ENCODE peak calls at places on chromosome 12, in ten cellular contexts. N is left colon; O is Caki2; V is EL; B is NCI-H2029; I is hypothalamus; L is GM10248; U is stimulated activated CD4-positive, alpha-beta T cell treated with anti-CD3 and anti-CD28 coated beads, Interleukin-4, amount 100 ng/mL, for 48 hours; R is Right ventricle myocardium superior; T is fibroblast of gingiva. M is an unnamed sample.

GRCh38 chr12:701896-702539 is 38.8 kb upstream of the NINJ2 start:
- DNase-seq in N (no peak), O (no peak), V (no peak), B (no peak), I (no peak), L (no peak), U (no peak), R (no peak), T (no peak), M (no peak)

GRCh38 chr12:106032141-106032925 is 106.4 kb downstream of the NUAK1 start:
- DNase-seq in N (no peak), O (no peak), V (no peak), B (no peak), I (no peak), L (no peak), U (no peak), R (no peak), T (no peak), M (no peak)

GRCh38 chr12:113591480-113591971 is 119.9 kb upstream of the LHX5 start:
- DNase-seq in N (no peak), O (peak; percentile 9), V (no peak), B (peak; percentile 70), I (no peak), L (peak; percentile 63), U (no peak), R (no peak), T (no peak), M (no peak)

GRCh38 chr12:45546545-45546944 is 183.0 kb upstream of the ARID2 start:
- DNase-seq in N (no peak), O (no peak), V (no peak), B (no peak), I (no peak), L (no peak), U (no peak), R (no peak), T (no peak), M (no peak)

GRCh38 chr12:75935544-75936242 is 95.9 kb downstream of the PHLDA1 start:
- DNase-seq in N (no peak), O (no peak), V (no peak), B (no peak), I (no peak), L (no peak), U (no peak), R (no peak), T (no peak), M (no peak)

GRCh38 chr12:69007166-69007857 is 74.3 kb upstream of the CPM start:
- DNase-seq in N (peak; percentile 38), O (no peak), V (peak; percentile 71), B (peak; percentile 25), I (no peak), L (no peak), U (no peak), R (no peak), T (peak; percentile 83), M (peak; percentile 62)

GRCh38 chr12:115149279-115149678 is 465.3 kb upstream of the TBX3 start:
- DNase-seq in N (no peak), O (no peak), V (no peak), B (no peak), I (no peak), L (no peak), U (no peak), R (no peak), T (no peak), M (no peak)

GRCh38 chr12:82682326-82682725 is 4.4 kb upstream of the TMTC2 start:
- DNase-seq in N (no peak), O (no peak), V (no peak), B (no peak), I (no peak), L (no peak), U (no peak), R (no peak), T (no peak), M (no peak)

GRCh38 chr12:27573972-27574371 is 50.0 kb downstream of the PPFIBP1 start:
- DNase-seq in N (no peak), O (peak; percentile 50), V (peak; percentile 98), B (no peak), I (no peak), L (no peak), U (no peak), R (no peak), T (peak; percentile 85), M (no peak)

GRCh38 chr12:55728932-55729591 is at the start of gene CD63:
- DNase-seq in N (peak; percentile 88), O (peak; percentile 93), V (peak; percentile 92), B (peak; percentile 64), I (peak; percentile 85), L (peak; percentile 95), U (peak; percentile 76), R (peak; percentile 95), T (peak; percentile 95), M (no peak)

GRCh38 chr12:64083285-64084210 is 138.5 kb downstream of the KICS2 start:
- DNase-seq in N (peak; percentile 89), O (peak; percentile 33), V (peak; percentile 83), B (peak; percentile 16), I (no peak), L (no peak), U (no peak), R (peak; percentile 65), T (peak; percentile 95), M (no peak)

GRCh38 chr12:84978921-84979320 is 57.2 kb downstream of the TSPAN19 start:
- DNase-seq in N (no peak), O (no peak), V (no peak), B (no peak), I (no peak), L (no peak), U (no peak), R (no peak), T (no peak), M (no peak)

GRCh38 chr12:27779837-27780611 is at the start of the genes KLHL42 and MANSC4:
- DNase-seq in N (peak; percentile 69), O (peak; percentile 83), V (peak; percentile 80), B (peak; percentile 47), I (peak; percentile 52), L (peak; percentile 85), U (peak; percentile 52), R (peak; percentile 82), T (peak; percentile 74), M (peak; percentile 59)

GRCh38 chr12:43692064-43692463 is 66.5 kb downstream of the PUS7L start:
- DNase-seq in N (no peak), O (peak; percentile 20), V (peak; percentile 32), B (no peak), I (no peak), L (no peak), U (no peak), R (no peak), T (no peak), M (no peak)

GRCh38 chr12:46959484-46959883 is 119.9 kb upstream of the PCED1B start:
- DNase-seq in N (no peak), O (peak; percentile 67), V (peak; percentile 90), B (no peak), I (no peak), L (no peak), U (no peak), R (no peak), T (peak; percentile 88), M (peak; percentile 97)

GRCh38 chr12:89461649-89462612 is 62.7 kb downstream of the GALNT4 start:
- DNase-seq in N (no peak), O (peak; percentile 57), V (peak; percentile 68), B (peak; percentile 39), I (no peak), L (peak; percentile 38), U (no peak), R (no peak), T (peak; percentile 64), M (no peak)

GRCh38 chr12:131028587-131029338 is 75.1 kb downstream of the ADGRD1 start:
- DNase-seq in N (no peak), O (no peak), V (no peak), B (no peak), I (no peak), L (no peak), U (no peak), R (no peak), T (no peak), M (no peak)

GRCh38 chr12:102300824-102301461 is 103.3 kb upstream of the PMCH start:
- DNase-seq in N (no peak), O (peak; percentile 7), V (peak; percentile 64), B (peak; percentile 17), I (no peak), L (peak; percentile 41), U (no peak), R (no peak), T (peak; percentile 36), M (peak; percentile 45)

GRCh38 chr12:124660846-124661245 is 93.4 kb upstream of the NCOR2 start:
- DNase-seq in N (no peak), O (no peak), V (no peak), B (no peak), I (no peak), L (no peak), U (no peak), R (no peak), T (no peak), M (no peak)

GRCh38 chr12:127239781-127240180 is 1027.2 kb upstream of the TMEM132C start:
- DNase-seq in N (no peak), O (no peak), V (no peak), B (no peak), I (no peak), L (no peak), U (no peak), R (no peak), T (peak; percentile 43), M (no peak)

GRCh38 chr12:103840399-103840880 is 594 bp downstream of the NT5DC3 start:
- DNase-seq in N (peak; percentile 41), O (no peak), V (peak; percentile 42), B (no peak), I (no peak), L (peak; percentile 46), U (peak; percentile 36), R (peak; percentile 47), T (no peak), M (no peak)

GRCh38 chr12:2447861-2448260 is 346.9 kb upstream of the FKBP4 start:
- DNase-seq in N (no peak), O (peak; percentile 8), V (no peak), B (no peak), I (no peak), L (no peak), U (no peak), R (no peak), T (no peak), M (no peak)

GRCh38 chr12:77352941-77353340 is 287.6 kb upstream of the E2F7 start:
- DNase-seq in N (no peak), O (no peak), V (no peak), B (no peak), I (no peak), L (no peak), U (no peak), R (no peak), T (no peak), M (no peak)

GRCh38 chr12:57103856-57104255 is 7.3 kb downstream of the STAT6 start:
- DNase-seq in N (no peak), O (no peak), V (no peak), B (no peak), I (no peak), L (no peak), U (no peak), R (no peak), T (no peak), M (no peak)

GRCh38 chr12:122001379-122002209 is 20.1 kb upstream of the BCL7A start:
- DNase-seq in N (no peak), O (no peak), V (no peak), B (no peak), I (no peak), L (no peak), U (no peak), R (no peak), T (no peak), M (no peak)

GRCh38 chr12:41485203-41485602 is 297.1 kb downstream of the PDZRN4 start:
- DNase-seq in N (no peak), O (no peak), V (no peak), B (no peak), I (no peak), L (no peak), U (no peak), R (no peak), T (no peak), M (no peak)

GRCh38 chr12:98440165-98440581 is 75.2 kb upstream of the TMPO start:
- DNase-seq in N (peak; percentile 46), O (peak; percentile 41), V (peak; percentile 88), B (no peak), I (no peak), L (no peak), U (no peak), R (peak; percentile 77), T (peak; percentile 45), M (peak; percentile 88)

GRCh38 chr12:81866081-81866480 is 106.9 kb upstream of the PPFIA2 start:
- DNase-seq in N (no peak), O (no peak), V (no peak), B (no peak), I (no peak), L (no peak), U (no peak), R (no peak), T (no peak), M (no peak)

M was measured in PC-9.